ENCODE peak calls at places on chromosome 6, in six cellular contexts. X, C, H, I, G and A are unnamed samples.

GRCh38 chr6:117976030-117976651 is 69.1 kb downstream of the SLC35F1 start:
- DNase-seq in I (no peak), C (peak; percentile 34), H (peak; percentile 48), X (no peak), G (peak; percentile 63), A (no peak)

GRCh38 chr6:144758602-144759001 is 473.5 kb downstream of the UTRN start:
- DNase-seq in X (no peak), C (no peak), G (no peak), I (peak; percentile 5), H (no peak), A (no peak)

GRCh38 chr6:116363759-116364158 is 7.0 kb upstream of the DSE start:
- DNase-seq in C (no peak), H (no peak), X (no peak), G (no peak), I (no peak), A (no peak)

GRCh38 chr6:37502703-37503485 is 3.2 kb upstream of the CCDC167 start:
- DNase-seq in H (peak; percentile 48), I (no peak), X (no peak), C (peak; percentile 35), G (no peak), A (no peak)

GRCh38 chr6:3356056-3356823 is 97.5 kb downstream of the PSMG4 start:
- DNase-seq in C (peak; percentile 26), H (peak; percentile 90), I (no peak), X (peak; percentile 54), G (peak; percentile 78), A (peak; percentile 41)

GRCh38 chr6:41608443-41609151 is 29.7 kb upstream of the MDFI start:
- DNase-seq in I (no peak), G (no peak), C (no peak), H (no peak), X (no peak), A (no peak)

GRCh38 chr6:163122365-163122764 is 292.2 kb upstream of the QKI start:
- DNase-seq in H (peak; percentile 90), G (no peak), X (no peak), I (no peak), C (no peak), A (no peak)

GRCh38 chr6:139373154-139373927 is 1.1 kb downstream of the CITED2 start:
- DNase-seq in I (no peak), C (peak; percentile 18), X (peak; percentile 71), H (no peak), G (no peak), A (peak; percentile 71)